ENCODE peak calls at places on chromosomes 4 and X, in eight cellular contexts. One of them, this sample, is unnamed.

GRCh38 chrX:104330966-104331365 is 76.2 kb upstream of the ESX1 start:
- DNase-seq in substantia nigra: no peak
- DNase-seq in lower lobe of right lung: no peak
- DNase-seq in CD4-positive, alpha-beta memory T cell: no peak
- DNase-seq in colonic mucosa: no peak
- DNase-seq in IMR-90: peak; percentile 65
- DNase-seq in CD8-positive, alpha-beta memory T cell: no peak
- DNase-seq in heart left ventricle: no peak
- DNase-seq in this sample: no peak

GRCh38 chr4:153154010-153154975 is 50.0 kb upstream of the TRIM2 start:
- DNase-seq in lower lobe of right lung: no peak
- DNase-seq in CD4-positive, alpha-beta memory T cell: peak; percentile 23
- DNase-seq in CD8-positive, alpha-beta memory T cell: no peak
- DNase-seq in heart left ventricle: no peak
- DNase-seq in IMR-90: peak; percentile 68
- DNase-seq in substantia nigra: no peak
- DNase-seq in colonic mucosa: peak; percentile 80
- DNase-seq in this sample: no peak

GRCh38 chr4:29581469-29581868 is 1138.7 kb upstream of the PCDH7 start:
- DNase-seq in lower lobe of right lung: no peak
- DNase-seq in CD8-positive, alpha-beta memory T cell: no peak
- DNase-seq in colonic mucosa: no peak
- DNase-seq in substantia nigra: no peak
- DNase-seq in IMR-90: peak; percentile 31
- DNase-seq in heart left ventricle: no peak
- DNase-seq in CD4-positive, alpha-beta memory T cell: no peak
- DNase-seq in this sample: no peak

GRCh38 chr4:143399113-143399949 is 62.7 kb downstream of the GAB1 start:
- DNase-seq in CD4-positive, alpha-beta memory T cell: peak; percentile 32
- DNase-seq in lower lobe of right lung: no peak
- DNase-seq in substantia nigra: no peak
- DNase-seq in heart left ventricle: no peak
- DNase-seq in IMR-90: peak; percentile 21
- DNase-seq in CD8-positive, alpha-beta memory T cell: no peak
- DNase-seq in colonic mucosa: no peak
- DNase-seq in this sample: no peak

GRCh38 chr4:184983660-184984356 is 34.5 kb upstream of the HELT start:
- DNase-seq in heart left ventricle: peak; percentile 81
- DNase-seq in lower lobe of right lung: peak; percentile 70
- DNase-seq in substantia nigra: peak; percentile 22
- DNase-seq in IMR-90: peak; percentile 37
- DNase-seq in CD8-positive, alpha-beta memory T cell: peak; percentile 46
- DNase-seq in CD4-positive, alpha-beta memory T cell: peak; percentile 28
- DNase-seq in colonic mucosa: peak; percentile 61
- DNase-seq in this sample: peak; percentile 86

GRCh38 chr4:112637552-112637866 is 566 bp downstream of the LARP7 start:
- DNase-seq in IMR-90: no peak
- DNase-seq in colonic mucosa: no peak
- DNase-seq in CD8-positive, alpha-beta memory T cell: no peak
- DNase-seq in lower lobe of right lung: no peak
- DNase-seq in substantia nigra: no peak
- DNase-seq in heart left ventricle: no peak
- DNase-seq in CD4-positive, alpha-beta memory T cell: no peak
- DNase-seq in this sample: no peak

GRCh38 chr4:101953949-101954348 is 163.4 kb downstream of the BANK1 start:
- DNase-seq in CD4-positive, alpha-beta memory T cell: no peak
- DNase-seq in heart left ventricle: no peak
- DNase-seq in lower lobe of right lung: no peak
- DNase-seq in colonic mucosa: no peak
- DNase-seq in CD8-positive, alpha-beta memory T cell: no peak
- DNase-seq in IMR-90: peak; percentile 45
- DNase-seq in substantia nigra: no peak
- DNase-seq in this sample: no peak

GRCh38 chrX:83658731-83659130 is 150.6 kb downstream of the POU3F4 start:
- DNase-seq in IMR-90: no peak
- DNase-seq in CD4-positive, alpha-beta memory T cell: no peak
- DNase-seq in CD8-positive, alpha-beta memory T cell: no peak
- DNase-seq in heart left ventricle: no peak
- DNase-seq in colonic mucosa: no peak
- DNase-seq in substantia nigra: no peak
- DNase-seq in lower lobe of right lung: no peak
- DNase-seq in this sample: no peak

GRCh38 chr4:17494258-17494657 is 17.6 kb downstream of the QDPR start:
- DNase-seq in lower lobe of right lung: no peak
- DNase-seq in IMR-90: peak; percentile 78
- DNase-seq in CD4-positive, alpha-beta memory T cell: no peak
- DNase-seq in heart left ventricle: no peak
- DNase-seq in colonic mucosa: no peak
- DNase-seq in substantia nigra: peak; percentile 36
- DNase-seq in CD8-positive, alpha-beta memory T cell: no peak
- DNase-seq in this sample: peak; percentile 40

GRCh38 chr4:109972786-109973528 is 60.3 kb downstream of the EGF start:
- DNase-seq in substantia nigra: no peak
- DNase-seq in CD8-positive, alpha-beta memory T cell: no peak
- DNase-seq in colonic mucosa: peak; percentile 41
- DNase-seq in CD4-positive, alpha-beta memory T cell: no peak
- DNase-seq in lower lobe of right lung: no peak
- DNase-seq in IMR-90: no peak
- DNase-seq in heart left ventricle: no peak
- DNase-seq in this sample: no peak

GRCh38 chrX:106404512-106404911 is 207.3 kb upstream of the RADX start:
- DNase-seq in colonic mucosa: no peak
- DNase-seq in lower lobe of right lung: no peak
- DNase-seq in substantia nigra: no peak
- DNase-seq in CD8-positive, alpha-beta memory T cell: no peak
- DNase-seq in IMR-90: no peak
- DNase-seq in heart left ventricle: no peak
- DNase-seq in CD4-positive, alpha-beta memory T cell: no peak
- DNase-seq in this sample: no peak

GRCh38 chr4:68404153-68404552 is 43.1 kb upstream of the TMPRSS11E start:
- DNase-seq in CD4-positive, alpha-beta memory T cell: no peak
- DNase-seq in substantia nigra: no peak
- DNase-seq in CD8-positive, alpha-beta memory T cell: no peak
- DNase-seq in colonic mucosa: no peak
- DNase-seq in heart left ventricle: no peak
- DNase-seq in lower lobe of right lung: no peak
- DNase-seq in IMR-90: no peak
- DNase-seq in this sample: no peak

GRCh38 chrX:29478336-29479069 is 736.9 kb upstream of the MAGEB2 start:
- DNase-seq in IMR-90: peak; percentile 26
- DNase-seq in substantia nigra: peak; percentile 2
- DNase-seq in colonic mucosa: peak; percentile 29
- DNase-seq in lower lobe of right lung: no peak
- DNase-seq in CD4-positive, alpha-beta memory T cell: no peak
- DNase-seq in CD8-positive, alpha-beta memory T cell: no peak
- DNase-seq in heart left ventricle: no peak
- DNase-seq in this sample: no peak

GRCh38 chr4:6937748-6938147 is 28.1 kb downstream of the TBC1D14 start:
- DNase-seq in CD4-positive, alpha-beta memory T cell: no peak
- DNase-seq in CD8-positive, alpha-beta memory T cell: no peak
- DNase-seq in IMR-90: no peak
- DNase-seq in lower lobe of right lung: no peak
- DNase-seq in substantia nigra: no peak
- DNase-seq in heart left ventricle: no peak
- DNase-seq in colonic mucosa: no peak
- DNase-seq in this sample: no peak

GRCh38 chrX:21770631-21771321 is 12.9 kb upstream of the SMPX start:
- DNase-seq in heart left ventricle: no peak
- DNase-seq in IMR-90: no peak
- DNase-seq in CD4-positive, alpha-beta memory T cell: no peak
- DNase-seq in substantia nigra: no peak
- DNase-seq in lower lobe of right lung: no peak
- DNase-seq in colonic mucosa: no peak
- DNase-seq in CD8-positive, alpha-beta memory T cell: no peak
- DNase-seq in this sample: no peak

GRCh38 chr4:56828784-56829535 is 7.5 kb upstream of the SPINK2 start:
- DNase-seq in substantia nigra: no peak
- DNase-seq in CD4-positive, alpha-beta memory T cell: no peak
- DNase-seq in lower lobe of right lung: no peak
- DNase-seq in colonic mucosa: no peak
- DNase-seq in CD8-positive, alpha-beta memory T cell: no peak
- DNase-seq in heart left ventricle: no peak
- DNase-seq in IMR-90: peak; percentile 56
- DNase-seq in this sample: no peak

GRCh38 chr4:41432889-41433288 is 105.1 kb upstream of the LIMCH1 start:
- DNase-seq in substantia nigra: no peak
- DNase-seq in IMR-90: peak; percentile 8
- DNase-seq in lower lobe of right lung: no peak
- DNase-seq in colonic mucosa: no peak
- DNase-seq in CD8-positive, alpha-beta memory T cell: no peak
- DNase-seq in heart left ventricle: no peak
- DNase-seq in CD4-positive, alpha-beta memory T cell: no peak
- DNase-seq in this sample: no peak

GRCh38 chr4:103306870-103307345 is 108.8 kb upstream of the CENPE start:
- DNase-seq in CD8-positive, alpha-beta memory T cell: no peak
- DNase-seq in IMR-90: no peak
- DNase-seq in substantia nigra: peak; percentile 81
- DNase-seq in CD4-positive, alpha-beta memory T cell: no peak
- DNase-seq in heart left ventricle: peak; percentile 55
- DNase-seq in colonic mucosa: peak; percentile 22
- DNase-seq in lower lobe of right lung: peak; percentile 40
- DNase-seq in this sample: peak; percentile 70
- H3K27ac ChIP-seq in CD8-positive, alpha-beta memory T cell: no peak overlapping the region
- H3K27ac ChIP-seq in IMR-90: no peak overlapping the region
- H3K27ac ChIP-seq in substantia nigra: peak overlapping the region; percentile 88
- H3K27ac ChIP-seq in CD4-positive, alpha-beta memory T cell: no peak overlapping the region
- H3K27ac ChIP-seq in heart left ventricle: no peak overlapping the region
- H3K27ac ChIP-seq in colonic mucosa: no peak overlapping the region
- H3K27ac ChIP-seq in lower lobe of right lung: no peak overlapping the region
- H3K27ac ChIP-seq in this sample: peak overlapping the region; percentile 50

GRCh38 chr4:141117935-141118334 is 15.3 kb downstream of the RNF150 start:
- DNase-seq in CD4-positive, alpha-beta memory T cell: no peak
- DNase-seq in substantia nigra: no peak
- DNase-seq in IMR-90: no peak
- DNase-seq in colonic mucosa: no peak
- DNase-seq in lower lobe of right lung: no peak
- DNase-seq in heart left ventricle: no peak
- DNase-seq in CD8-positive, alpha-beta memory T cell: no peak
- DNase-seq in this sample: no peak
- H3K27ac ChIP-seq in CD4-positive, alpha-beta memory T cell: no peak overlapping the region
- H3K27ac ChIP-seq in substantia nigra: no peak overlapping the region
- H3K27ac ChIP-seq in IMR-90: no peak overlapping the region
- H3K27ac ChIP-seq in colonic mucosa: no peak overlapping the region
- H3K27ac ChIP-seq in lower lobe of right lung: no peak overlapping the region
- H3K27ac ChIP-seq in heart left ventricle: no peak overlapping the region
- H3K27ac ChIP-seq in CD8-positive, alpha-beta memory T cell: no peak overlapping the region
- H3K27ac ChIP-seq in this sample: no peak overlapping the region

GRCh38 chr4:182955411-182955810 is 38.2 kb upstream of the DCTD start:
- DNase-seq in CD4-positive, alpha-beta memory T cell: no peak
- DNase-seq in heart left ventricle: no peak
- DNase-seq in IMR-90: peak; percentile 68
- DNase-seq in colonic mucosa: no peak
- DNase-seq in substantia nigra: no peak
- DNase-seq in CD8-positive, alpha-beta memory T cell: no peak
- DNase-seq in lower lobe of right lung: no peak
- DNase-seq in this sample: no peak
- H3K27ac ChIP-seq in CD4-positive, alpha-beta memory T cell: no peak overlapping the region
- H3K27ac ChIP-seq in heart left ventricle: no peak overlapping the region
- H3K27ac ChIP-seq in IMR-90: no peak overlapping the region
- H3K27ac ChIP-seq in colonic mucosa: no peak overlapping the region
- H3K27ac ChIP-seq in substantia nigra: no peak overlapping the region
- H3K27ac ChIP-seq in CD8-positive, alpha-beta memory T cell: no peak overlapping the region
- H3K27ac ChIP-seq in lower lobe of right lung: no peak overlapping the region
- H3K27ac ChIP-seq in this sample: no peak overlapping the region

DNA sequence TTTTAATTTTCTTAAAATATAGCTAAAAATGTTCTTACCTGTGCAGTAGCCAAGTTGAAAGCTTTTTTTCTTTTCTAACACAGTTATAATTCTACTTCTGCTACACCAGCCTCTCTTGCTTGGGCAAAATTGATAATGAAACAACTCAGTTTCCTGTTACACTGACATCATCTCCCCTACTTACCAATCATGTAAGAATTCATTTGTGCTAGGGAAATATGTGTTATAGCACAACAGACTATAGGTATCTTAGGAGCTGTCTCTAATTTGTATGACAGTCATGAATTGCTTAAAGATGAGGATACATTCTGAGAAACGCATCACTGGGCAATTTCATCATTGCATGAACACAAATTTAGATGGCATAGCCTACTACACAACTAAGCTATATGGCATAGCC is 246.3 kb upstream of the ANKRD50 start:
- DNase-seq in lower lobe of right lung: no peak
- DNase-seq in substantia nigra: no peak
- DNase-seq in IMR-90: no peak
- DNase-seq in CD4-positive, alpha-beta memory T cell: no peak
- DNase-seq in CD8-positive, alpha-beta memory T cell: no peak
- DNase-seq in colonic mucosa: no peak
- DNase-seq in heart left ventricle: no peak
- DNase-seq in this sample: no peak
- H3K27ac ChIP-seq in lower lobe of right lung: no peak overlapping the region
- H3K27ac ChIP-seq in substantia nigra: no peak overlapping the region
- H3K27ac ChIP-seq in IMR-90: no peak overlapping the region
- H3K27ac ChIP-seq in CD4-positive, alpha-beta memory T cell: no peak overlapping the region
- H3K27ac ChIP-seq in CD8-positive, alpha-beta memory T cell: no peak overlapping the region
- H3K27ac ChIP-seq in colonic mucosa: no peak overlapping the region
- H3K27ac ChIP-seq in heart left ventricle: no peak overlapping the region
- H3K27ac ChIP-seq in this sample: no peak overlapping the region

GRCh38 chr4:53645108-53645507 is 53.8 kb upstream of the LNX1 start:
- DNase-seq in IMR-90: no peak
- DNase-seq in CD8-positive, alpha-beta memory T cell: no peak
- DNase-seq in colonic mucosa: no peak
- DNase-seq in lower lobe of right lung: no peak
- DNase-seq in substantia nigra: no peak
- DNase-seq in heart left ventricle: no peak
- DNase-seq in CD4-positive, alpha-beta memory T cell: no peak
- DNase-seq in this sample: no peak
- H3K27ac ChIP-seq in IMR-90: no peak overlapping the region
- H3K27ac ChIP-seq in CD8-positive, alpha-beta memory T cell: no peak overlapping the region
- H3K27ac ChIP-seq in colonic mucosa: peak overlapping the region; percentile 88
- H3K27ac ChIP-seq in lower lobe of right lung: peak overlapping the region; percentile 33
- H3K27ac ChIP-seq in substantia nigra: no peak overlapping the region
- H3K27ac ChIP-seq in heart left ventricle: no peak overlapping the region
- H3K27ac ChIP-seq in CD4-positive, alpha-beta memory T cell: no peak overlapping the region
- H3K27ac ChIP-seq in this sample: no peak overlapping the region